ENCODE peak calls at places on chromosomes 7 and 10, in five cellular contexts. V is glutamatergic neuron; P is vagina; R is activated naive CD4-positive, alpha-beta T cell treated with anti-CD3 and anti-CD28 coated beads, Interleukin-2, amount 10 ng/mL, durations not matched to agents 7 days and 5 days; T is GM23338. B is an unnamed sample.

GRCh38 chr10:60521974-60522405 is 132.3 kb upstream of the ANK3 start:
- DNase-seq in V (no peak), P (no peak), R (no peak), T (peak; percentile 50), B (no peak)

GRCh38 chr7:121329460-121330052 is 756 bp downstream of the WNT16 start:
- DNase-seq in V (peak; percentile 54), P (no peak), R (peak; percentile 34), T (peak; percentile 79), B (no peak)

GRCh38 chr10:43226851-43227845 is 39.7 kb downstream of the RASGEF1A start:
- DNase-seq in V (peak; percentile 14), P (no peak), R (peak; percentile 13), T (no peak), B (no peak)

GRCh38 chr7:142319970-142320369 is 62.1 kb upstream of the PRSS58 start:
- DNase-seq in V (peak; percentile 65), P (no peak), R (peak; percentile 62), T (peak; percentile 70), B (no peak)

GRCh38 chr7:159040146-159040545 is 104.5 kb downstream of the VIPR2 start:
- DNase-seq in V (peak; percentile 6), P (no peak), R (peak; percentile 13), T (no peak), B (no peak)

GRCh38 chr10:78937388-78937787 is 131.4 kb upstream of the ZMIZ1 start:
- DNase-seq in V (no peak), P (no peak), R (no peak), T (no peak), B (no peak)

GRCh38 chr10:101285519-101286070 is 56.3 kb upstream of the LBX1 start:
- DNase-seq in V (peak; percentile 32), P (no peak), R (no peak), T (peak; percentile 88), B (no peak)

GRCh38 chr7:114979388-114979787 is 57.5 kb downstream of the MDFIC start:
- DNase-seq in V (no peak), P (no peak), R (no peak), T (peak; percentile 14), B (no peak)

GRCh38 chr10:104472505-104472904 is 118.9 kb downstream of the CFAP58 start:
- DNase-seq in V (no peak), P (no peak), R (no peak), T (no peak), B (no peak)

GRCh38 chr7:9983048-9983447 is 990.6 kb upstream of the PHF14 start:
- DNase-seq in V (no peak), P (no peak), R (no peak), T (peak; percentile 34), B (no peak)

GRCh38 chr10:106714734-106715368 is 449.7 kb downstream of the SORCS1 start:
- DNase-seq in V (no peak), P (no peak), R (no peak), T (no peak), B (no peak)

GRCh38 chr10:70370766-70371165 is 11.7 kb downstream of the LRRC20 start:
- DNase-seq in V (no peak), P (no peak), R (no peak), T (no peak), B (no peak)

GRCh38 chr10:45372251-45372951 is 1.6 kb upstream of the ALOX5 start:
- DNase-seq in V (no peak), P (no peak), R (no peak), T (no peak), B (no peak)

GRCh38 chr10:132921818-132922807 is 20.3 kb downstream of the CFAP46 start:
- DNase-seq in V (peak; percentile 12), P (no peak), R (no peak), T (no peak), B (no peak)